ENCODE peak calls at places on chromosomes 7 and 10, in eight cellular contexts. F, E, H, A, M, G, N and D are unnamed samples. For H3K9me3, the result is how much of the 10 kb centered on the place peaks cover.

GRCh38 chr10:79115302-79115701 is 46.5 kb downstream of the ZMIZ1 start:
- DNase-seq in F (no peak), E (no peak), H (no peak), A (no peak), M (no peak), G (no peak), N (no peak), D (no peak)

GRCh38 chr7:142384508-142384922 is 126.7 kb upstream of the PRSS58 start:
- DNase-seq in F (no peak), E (no peak), H (no peak), A (no peak), M (no peak), G (no peak), N (no peak), D (no peak)

GRCh38 chr7:7919449-7919945 is 49.1 kb upstream of the GLCCI1 start:
- DNase-seq in F (no peak), E (no peak), H (no peak), A (no peak), M (no peak), G (no peak), N (no peak), D (no peak)

GRCh38 chr7:73436031-73436929 is 2.7 kb downstream of the FZD9 start:
- DNase-seq in F (no peak), E (peak), H (no peak), A (no peak), M (no peak), G (no peak), N (no peak), D (no peak)

GRCh38 chr7:101436857-101437576 is 74.3 kb downstream of the COL26A1 start:
- DNase-seq in F (no peak), E (peak), H (no peak), A (no peak), M (no peak), G (peak), N (no peak), D (no peak)

GRCh38 chr10:71821909-71822763 is 28.9 kb downstream of the PSAP start:
- DNase-seq in F (no peak), E (no peak), H (no peak), A (no peak), M (no peak), G (no peak), N (no peak), D (no peak)

GRCh38 chr10:78081292-78081691 is 47.6 kb downstream of the RPS24 start:
- DNase-seq in F (no peak), E (no peak), H (no peak), A (no peak), M (no peak), G (no peak), N (no peak), D (no peak)

GRCh38 chr7:156665101-156665500 is 24.5 kb downstream of the RNF32 start:
- DNase-seq in F (no peak), E (no peak), H (no peak), A (no peak), M (no peak), G (no peak), N (no peak), D (no peak)

GRCh38 chr10:131860806-131861440 is 39.9 kb upstream of the PPP2R2D start:
- DNase-seq in F (peak), E (no peak), H (no peak), A (peak), M (no peak), G (no peak), N (no peak), D (peak)

GRCh38 chr7:91379246-91379645 is 115.0 kb downstream of the FZD1 start:
- DNase-seq in F (no peak), E (no peak), H (no peak), A (no peak), M (no peak), G (no peak), N (no peak), D (no peak)

GRCh38 chr10:123885406-123886164 is 6.0 kb downstream of the CPXM2 start:
- DNase-seq in F (peak), E (no peak), H (no peak), A (peak), M (peak), G (no peak), N (peak), D (peak)

GRCh38 chr7:139687980-139688632 is 89.7 kb downstream of the HIPK2 start:
- DNase-seq in F (no peak), E (no peak), H (no peak), A (no peak), M (no peak), G (no peak), N (no peak), D (no peak)

DNA sequence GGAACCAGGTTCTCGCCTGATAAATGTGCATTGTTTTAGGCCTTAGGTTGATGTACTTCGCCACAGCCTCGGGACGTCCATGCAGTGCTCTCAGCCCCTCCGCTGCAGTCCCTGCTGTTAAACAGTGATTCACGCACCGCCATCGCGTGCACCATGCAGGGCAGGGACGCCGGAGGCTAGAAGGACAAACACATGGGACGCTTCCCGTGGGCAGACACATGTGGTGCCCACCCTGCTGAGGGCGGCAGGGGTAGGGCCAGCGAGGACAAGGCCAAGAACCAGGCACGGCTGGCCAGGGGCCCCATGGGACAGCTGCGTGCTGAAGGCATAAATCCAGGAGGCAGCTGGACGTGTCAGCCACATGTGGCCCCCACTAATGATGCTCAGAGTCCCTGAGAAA is 394.7 kb downstream of the PTPRN2 start:
- DNase-seq in F (no peak), E (no peak), H (no peak), A (no peak), M (no peak), G (no peak), N (no peak), D (no peak)
- H3K9me3 ChIP-seq in F (under half), E (under half), H (under half), A (under half), M (under half), G (under half), N (under half), D (under half)

GRCh38 chr10:81873932-81874816 is 820 bp upstream of the NRG3 start:
- DNase-seq in F (peak), E (no peak), H (no peak), A (no peak), M (peak), G (no peak), N (no peak), D (no peak)

GRCh38 chr10:81876253-81876731 is 1.3 kb downstream of the NRG3 start:
- DNase-seq in F (no peak), E (no peak), H (no peak), A (no peak), M (no peak), G (no peak), N (no peak), D (no peak)

GRCh38 chr10:81873231-81873931 is 1.6 kb upstream of the NRG3 start:
- DNase-seq in F (no peak), E (no peak), H (no peak), A (no peak), M (no peak), G (no peak), N (no peak), D (no peak)

GRCh38 chr10:81874878-81875679 is at the start of gene NRG3:
- DNase-seq in F (no peak), E (no peak), H (no peak), A (no peak), M (no peak), G (no peak), N (no peak), D (no peak)

GRCh38 chr10:81875680-81876252 is 772 bp downstream of the NRG3 start:
- DNase-seq in F (no peak), E (no peak), H (no peak), A (no peak), M (no peak), G (no peak), N (no peak), D (no peak)
- TF ChIP-seq EP300 in F (no peak), E (no peak), H (no peak), A (no peak), M (no peak), G (no peak), N (no peak), D (no peak)

GRCh38 chr7:4103352-4104091 is 578.6 kb upstream of the FOXK1 start:
- DNase-seq in F (no peak), E (peak), H (no peak), A (no peak), M (no peak), G (no peak), N (no peak), D (no peak)
- H3K9me3 ChIP-seq in F (under half), E (under half), H (under half), A (under half), M (under half), G (under half), N (under half), D (under half)

DNA sequence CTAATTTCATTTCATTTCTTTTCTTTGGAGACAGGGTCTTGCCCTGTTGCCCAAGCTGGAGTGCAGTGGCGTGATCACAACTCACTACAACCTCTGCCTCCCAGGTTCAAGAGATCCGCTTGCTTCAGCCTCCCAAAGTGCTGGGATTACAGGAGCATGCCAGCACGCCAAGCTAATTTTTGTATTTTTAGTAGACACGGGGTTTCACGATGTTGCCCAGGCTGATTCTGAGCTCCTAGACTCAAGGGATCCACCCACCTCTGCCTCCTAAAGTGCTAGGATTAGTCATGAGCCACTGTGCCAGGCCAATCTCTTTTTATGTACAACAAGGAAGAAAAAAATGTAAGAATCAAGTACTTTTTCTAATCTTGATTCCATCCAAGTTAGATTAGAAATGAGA is 10.7 kb upstream of the KMT2E start:
- DNase-seq in F (peak), E (no peak), H (no peak), A (no peak), M (no peak), G (peak), N (no peak), D (peak)
- TF ChIP-seq EP300 in F (no peak), E (no peak), H (no peak), A (no peak), M (no peak), G (no peak), N (no peak), D (no peak)

GRCh38 chr7:137404918-137405317 is 61.4 kb upstream of the PTN start:
- DNase-seq in F (no peak), E (no peak), H (peak), A (no peak), M (no peak), G (no peak), N (no peak), D (no peak)

GRCh38 chr7:137402535-137403258 is 59.2 kb upstream of the PTN start:
- DNase-seq in F (no peak), E (no peak), H (peak), A (no peak), M (no peak), G (no peak), N (no peak), D (no peak)

GRCh38 chr7:137408096-137408495 is 64.6 kb upstream of the PTN start:
- DNase-seq in F (no peak), E (no peak), H (no peak), A (no peak), M (no peak), G (no peak), N (no peak), D (no peak)

GRCh38 chr7:137399827-137400823 is 56.6 kb upstream of the PTN start:
- DNase-seq in F (no peak), E (no peak), H (no peak), A (no peak), M (no peak), G (no peak), N (no peak), D (no peak)

GRCh38 chr7:137403282-137403681 is 59.7 kb upstream of the PTN start:
- DNase-seq in F (no peak), E (no peak), H (peak), A (no peak), M (no peak), G (no peak), N (no peak), D (no peak)
- H3K9me3 ChIP-seq in F (under half), E (under half), H (under half), A (under half), M (under half), G (under half), N (under half), D (under half)

DNA sequence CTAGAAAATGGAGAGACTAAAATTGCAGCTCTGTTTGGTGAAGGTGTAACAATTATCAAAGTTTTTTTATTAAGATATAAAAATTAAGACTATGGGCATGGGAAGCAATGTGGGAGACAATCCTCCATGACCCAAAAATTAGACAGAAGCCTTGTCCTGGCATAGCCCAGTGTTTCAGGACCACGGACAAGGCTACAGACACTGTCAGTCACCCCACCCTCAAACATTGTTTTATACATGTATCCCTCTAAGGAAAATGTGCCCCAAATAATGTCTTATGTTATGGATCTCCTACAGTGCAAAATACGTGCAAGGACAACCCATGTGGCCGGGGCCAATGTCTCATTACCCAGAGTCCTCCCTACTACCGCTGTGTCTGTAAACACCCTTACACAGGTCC is 24.0 kb downstream of the HABP2 start:
- DNase-seq in F (no peak), E (no peak), H (no peak), A (no peak), M (no peak), G (no peak), N (no peak), D (no peak)
- TF ChIP-seq EP300 in F (no peak), E (no peak), H (no peak), A (no peak), M (no peak), G (no peak), N (no peak), D (no peak)

GRCh38 chr7:32516551-32517082 is 21.3 kb downstream of the AVL9 start:
- DNase-seq in F (no peak), E (no peak), H (no peak), A (no peak), M (no peak), G (peak), N (no peak), D (no peak)

GRCh38 chr7:32522746-32523145 is 27.5 kb downstream of the AVL9 start:
- DNase-seq in F (no peak), E (no peak), H (peak), A (no peak), M (no peak), G (no peak), N (no peak), D (no peak)

GRCh38 chr7:32519763-32520162 is 24.5 kb downstream of the AVL9 start:
- DNase-seq in F (no peak), E (no peak), H (no peak), A (no peak), M (no peak), G (no peak), N (no peak), D (no peak)

GRCh38 chr7:32515890-32516550 is 20.7 kb downstream of the AVL9 start:
- DNase-seq in F (no peak), E (no peak), H (no peak), A (no peak), M (no peak), G (no peak), N (no peak), D (no peak)

DNA sequence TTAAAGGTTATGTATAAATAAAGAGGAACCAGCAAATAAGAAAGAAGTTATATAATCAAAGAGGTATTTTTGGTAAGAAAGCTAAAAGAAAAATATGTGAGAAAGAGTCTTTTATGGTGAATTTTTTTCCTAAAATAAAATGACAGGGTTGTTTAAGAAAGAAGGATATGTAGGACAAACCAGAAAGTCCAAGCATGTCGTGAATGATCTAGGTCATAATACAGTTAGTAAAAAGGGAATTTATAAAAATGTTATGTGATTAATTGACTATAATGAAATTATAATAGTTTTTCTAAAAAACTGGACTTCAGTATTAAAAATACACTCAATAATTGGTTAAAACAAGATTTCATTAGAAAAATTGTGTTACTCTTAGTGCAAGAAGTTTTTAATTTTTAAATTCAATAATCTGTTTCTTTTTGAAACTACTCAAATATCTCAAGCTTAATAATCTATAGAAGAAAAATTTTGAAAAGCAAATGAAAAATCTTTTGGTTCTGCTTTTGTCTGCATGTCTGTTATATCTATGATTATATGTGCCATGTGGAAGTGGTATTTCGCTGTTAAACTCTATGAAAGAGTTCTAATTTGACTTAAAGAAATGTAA is 23.3 kb downstream of the AVL9 start:
- DNase-seq in F (no peak), E (no peak), H (no peak), A (no peak), M (no peak), G (no peak), N (no peak), D (no peak)
- H3K9me3 ChIP-seq in F (under half), E (under half), H (under half), A (under half), M (under half), G (under half), N (under half), D (under half)

GRCh38 chr7:3043544-3044395 is at the start of gene CARD11:
- DNase-seq in F (no peak), E (no peak), H (no peak), A (peak), M (no peak), G (peak), N (no peak), D (no peak)
- TF ChIP-seq EP300 in F (no peak), E (no peak), H (no peak), A (no peak), M (no peak), G (no peak), N (no peak), D (no peak)